ENCODE peak calls at places on chromosomes 1 and 21, in nine cellular contexts. One of them, this sample, is unnamed. For H3K36me3 and H3K4me1, the result is how much of the 10 kb centered on the place peaks cover.

GRCh38 chr21:28769683-28770082 is 223.0 kb downstream of the LTN1 start:
- DNase-seq in CD8-positive, alpha-beta memory T cell: no peak
- DNase-seq in neural progenitor cell: no peak
- DNase-seq in psoas muscle: no peak
- DNase-seq in K562: no peak
- DNase-seq in hepatocyte: no peak
- DNase-seq in astrocyte: no peak
- DNase-seq in adrenal gland: no peak
- DNase-seq in ovary: no peak
- DNase-seq in this sample: no peak

GRCh38 chr21:41709965-41710822 is 56.7 kb downstream of the RIPK4 start:
- DNase-seq in CD8-positive, alpha-beta memory T cell: no peak
- DNase-seq in neural progenitor cell: no peak
- DNase-seq in psoas muscle: peak
- DNase-seq in K562: no peak
- DNase-seq in hepatocyte: no peak
- DNase-seq in astrocyte: no peak
- DNase-seq in adrenal gland: no peak
- DNase-seq in ovary: no peak
- DNase-seq in this sample: no peak

GRCh38 chr1:107964397-107965111 is 426 bp downstream of the VAV3 start:
- DNase-seq in CD8-positive, alpha-beta memory T cell: peak
- DNase-seq in neural progenitor cell: peak
- DNase-seq in psoas muscle: peak
- DNase-seq in K562: no peak
- DNase-seq in hepatocyte: peak
- DNase-seq in astrocyte: peak
- DNase-seq in adrenal gland: no peak
- DNase-seq in ovary: no peak
- DNase-seq in this sample: no peak

GRCh38 chr1:195096051-195096521 is 1512.2 kb downstream of the KCNT2 start:
- DNase-seq in CD8-positive, alpha-beta memory T cell: no peak
- DNase-seq in neural progenitor cell: peak
- DNase-seq in psoas muscle: no peak
- DNase-seq in K562: no peak
- DNase-seq in hepatocyte: no peak
- DNase-seq in astrocyte: no peak
- DNase-seq in adrenal gland: no peak
- DNase-seq in ovary: no peak
- DNase-seq in this sample: no peak

GRCh38 chr1:241203817-241204216 is 153.2 kb downstream of the RGS7 start:
- DNase-seq in CD8-positive, alpha-beta memory T cell: no peak
- DNase-seq in neural progenitor cell: no peak
- DNase-seq in psoas muscle: no peak
- DNase-seq in K562: no peak
- DNase-seq in hepatocyte: no peak
- DNase-seq in astrocyte: no peak
- DNase-seq in adrenal gland: no peak
- DNase-seq in ovary: no peak
- DNase-seq in this sample: no peak

GRCh38 chr1:40630488-40631223 is 34.8 kb downstream of the RIMS3 start:
- DNase-seq in CD8-positive, alpha-beta memory T cell: no peak
- DNase-seq in neural progenitor cell: peak
- DNase-seq in psoas muscle: no peak
- DNase-seq in K562: peak
- DNase-seq in hepatocyte: peak
- DNase-seq in astrocyte: no peak
- DNase-seq in adrenal gland: peak
- DNase-seq in ovary: no peak
- DNase-seq in this sample: no peak

GRCh38 chr21:16082038-16082816 is 352.4 kb downstream of the USP25 start:
- DNase-seq in CD8-positive, alpha-beta memory T cell: no peak
- DNase-seq in neural progenitor cell: peak
- DNase-seq in psoas muscle: no peak
- DNase-seq in K562: no peak
- DNase-seq in hepatocyte: peak
- DNase-seq in astrocyte: no peak
- DNase-seq in adrenal gland: no peak
- DNase-seq in ovary: no peak
- DNase-seq in this sample: no peak

GRCh38 chr1:83931658-83932253 is 67.2 kb downstream of the TTLL7 start:
- DNase-seq in CD8-positive, alpha-beta memory T cell: peak
- DNase-seq in neural progenitor cell: peak
- DNase-seq in psoas muscle: no peak
- DNase-seq in K562: peak
- DNase-seq in hepatocyte: peak
- DNase-seq in astrocyte: peak
- DNase-seq in adrenal gland: peak
- DNase-seq in ovary: no peak
- DNase-seq in this sample: no peak

GRCh38 chr1:3609769-3610157 is 1.5 kb downstream of the MEGF6 start:
- DNase-seq in CD8-positive, alpha-beta memory T cell: no peak
- DNase-seq in neural progenitor cell: peak
- DNase-seq in psoas muscle: no peak
- DNase-seq in K562: no peak
- DNase-seq in hepatocyte: no peak
- DNase-seq in astrocyte: no peak
- DNase-seq in adrenal gland: no peak
- DNase-seq in ovary: no peak
- DNase-seq in this sample: no peak

GRCh38 chr1:26353976-26354820 is at the start of gene CRYBG2:
- DNase-seq in CD8-positive, alpha-beta memory T cell: no peak
- DNase-seq in neural progenitor cell: no peak
- DNase-seq in psoas muscle: no peak
- DNase-seq in K562: peak
- DNase-seq in hepatocyte: peak
- DNase-seq in astrocyte: no peak
- DNase-seq in adrenal gland: no peak
- DNase-seq in ovary: no peak
- DNase-seq in this sample: no peak

GRCh38 chr1:151425103-151425502 is 25.7 kb downstream of the PSMB4 start:
- DNase-seq in CD8-positive, alpha-beta memory T cell: no peak
- DNase-seq in neural progenitor cell: no peak
- DNase-seq in psoas muscle: no peak
- DNase-seq in K562: no peak
- DNase-seq in hepatocyte: no peak
- DNase-seq in astrocyte: no peak
- DNase-seq in adrenal gland: no peak
- DNase-seq in ovary: no peak
- DNase-seq in this sample: no peak

GRCh38 chr1:51170342-51170741 is 65.7 kb upstream of the RNF11 start:
- DNase-seq in CD8-positive, alpha-beta memory T cell: no peak
- DNase-seq in neural progenitor cell: no peak
- DNase-seq in psoas muscle: no peak
- DNase-seq in K562: no peak
- DNase-seq in hepatocyte: no peak
- DNase-seq in astrocyte: no peak
- DNase-seq in adrenal gland: no peak
- DNase-seq in ovary: no peak
- DNase-seq in this sample: no peak

GRCh38 chr1:25658791-25659431 is 42.3 kb downstream of the MAN1C1 start:
- DNase-seq in CD8-positive, alpha-beta memory T cell: no peak
- DNase-seq in neural progenitor cell: no peak
- DNase-seq in psoas muscle: peak
- DNase-seq in K562: no peak
- DNase-seq in hepatocyte: no peak
- DNase-seq in astrocyte: no peak
- DNase-seq in adrenal gland: peak
- DNase-seq in ovary: peak
- DNase-seq in this sample: peak

GRCh38 chr1:179175011-179175934 is 54.2 kb downstream of the ABL2 start:
- DNase-seq in CD8-positive, alpha-beta memory T cell: no peak
- DNase-seq in neural progenitor cell: no peak
- DNase-seq in psoas muscle: no peak
- DNase-seq in K562: no peak
- DNase-seq in hepatocyte: no peak
- DNase-seq in astrocyte: peak
- DNase-seq in adrenal gland: no peak
- DNase-seq in ovary: no peak
- DNase-seq in this sample: no peak

GRCh38 chr21:42561742-42562141 is 48.1 kb downstream of the SLC37A1 start:
- DNase-seq in CD8-positive, alpha-beta memory T cell: no peak
- DNase-seq in neural progenitor cell: no peak
- DNase-seq in psoas muscle: no peak
- DNase-seq in K562: peak
- DNase-seq in hepatocyte: peak
- DNase-seq in astrocyte: no peak
- DNase-seq in adrenal gland: no peak
- DNase-seq in ovary: no peak
- DNase-seq in this sample: peak

GRCh38 chr1:67432745-67433144 is 2.5 kb upstream of the SERBP1 start:
- DNase-seq in CD8-positive, alpha-beta memory T cell: no peak
- DNase-seq in neural progenitor cell: no peak
- DNase-seq in psoas muscle: no peak
- DNase-seq in K562: no peak
- DNase-seq in hepatocyte: no peak
- DNase-seq in astrocyte: no peak
- DNase-seq in adrenal gland: no peak
- DNase-seq in ovary: no peak
- DNase-seq in this sample: no peak

GRCh38 chr1:228500143-228500736 is 13.1 kb downstream of the RNF187 start:
- DNase-seq in CD8-positive, alpha-beta memory T cell: no peak
- DNase-seq in neural progenitor cell: no peak
- DNase-seq in psoas muscle: no peak
- DNase-seq in K562: no peak
- DNase-seq in hepatocyte: no peak
- DNase-seq in astrocyte: no peak
- DNase-seq in adrenal gland: peak
- DNase-seq in ovary: no peak
- DNase-seq in this sample: no peak

GRCh38 chr1:61588736-61589381 is 136.1 kb downstream of the TM2D1 start:
- DNase-seq in CD8-positive, alpha-beta memory T cell: peak
- DNase-seq in neural progenitor cell: peak
- DNase-seq in psoas muscle: peak
- DNase-seq in K562: peak
- DNase-seq in hepatocyte: peak
- DNase-seq in astrocyte: peak
- DNase-seq in adrenal gland: peak
- DNase-seq in ovary: peak
- DNase-seq in this sample: no peak

GRCh38 chr1:13775446-13775845 is 75.5 kb downstream of the PRDM2 start:
- DNase-seq in CD8-positive, alpha-beta memory T cell: no peak
- DNase-seq in neural progenitor cell: no peak
- DNase-seq in psoas muscle: no peak
- DNase-seq in K562: no peak
- DNase-seq in hepatocyte: no peak
- DNase-seq in astrocyte: no peak
- DNase-seq in adrenal gland: no peak
- DNase-seq in ovary: no peak
- DNase-seq in this sample: no peak

GRCh38 chr1:13774121-13774520 is 74.1 kb downstream of the PRDM2 start:
- DNase-seq in CD8-positive, alpha-beta memory T cell: no peak
- DNase-seq in neural progenitor cell: no peak
- DNase-seq in psoas muscle: no peak
- DNase-seq in K562: no peak
- DNase-seq in hepatocyte: no peak
- DNase-seq in astrocyte: no peak
- DNase-seq in adrenal gland: no peak
- DNase-seq in ovary: no peak
- DNase-seq in this sample: no peak

GRCh38 chr1:13778431-13778830 is 78.4 kb downstream of the PRDM2 start:
- DNase-seq in CD8-positive, alpha-beta memory T cell: no peak
- DNase-seq in neural progenitor cell: no peak
- DNase-seq in psoas muscle: no peak
- DNase-seq in K562: no peak
- DNase-seq in hepatocyte: no peak
- DNase-seq in astrocyte: no peak
- DNase-seq in adrenal gland: no peak
- DNase-seq in ovary: no peak
- DNase-seq in this sample: no peak

GRCh38 chr1:13772271-13772670 is 72.3 kb downstream of the PRDM2 start:
- DNase-seq in CD8-positive, alpha-beta memory T cell: no peak
- DNase-seq in neural progenitor cell: no peak
- DNase-seq in psoas muscle: no peak
- DNase-seq in K562: no peak
- DNase-seq in hepatocyte: no peak
- DNase-seq in astrocyte: no peak
- DNase-seq in adrenal gland: no peak
- DNase-seq in ovary: no peak
- DNase-seq in this sample: no peak

GRCh38 chr1:13775916-13776315 is 75.9 kb downstream of the PRDM2 start:
- DNase-seq in CD8-positive, alpha-beta memory T cell: no peak
- DNase-seq in neural progenitor cell: no peak
- DNase-seq in psoas muscle: no peak
- DNase-seq in K562: no peak
- DNase-seq in hepatocyte: no peak
- DNase-seq in astrocyte: no peak
- DNase-seq in adrenal gland: no peak
- DNase-seq in ovary: no peak
- DNase-seq in this sample: no peak
- H3K36me3 ChIP-seq in CD8-positive, alpha-beta memory T cell: half or more
- H3K36me3 ChIP-seq in neural progenitor cell: under half
- H3K36me3 ChIP-seq in psoas muscle: half or more
- H3K36me3 ChIP-seq in K562: half or more
- H3K36me3 ChIP-seq in hepatocyte: under half
- H3K36me3 ChIP-seq in astrocyte: under half
- H3K36me3 ChIP-seq in adrenal gland: under half
- H3K36me3 ChIP-seq in ovary: under half
- H3K36me3 ChIP-seq in this sample: under half

GRCh38 chr1:36112823-36113222 is 12.2 kb downstream of the COL8A2 start:
- DNase-seq in CD8-positive, alpha-beta memory T cell: no peak
- DNase-seq in neural progenitor cell: no peak
- DNase-seq in psoas muscle: no peak
- DNase-seq in K562: no peak
- DNase-seq in hepatocyte: no peak
- DNase-seq in astrocyte: no peak
- DNase-seq in adrenal gland: no peak
- DNase-seq in ovary: no peak
- DNase-seq in this sample: no peak
- H3K4me1 ChIP-seq in CD8-positive, alpha-beta memory T cell: under half
- H3K4me1 ChIP-seq in neural progenitor cell: under half
- H3K4me1 ChIP-seq in psoas muscle: under half
- H3K4me1 ChIP-seq in K562: under half
- H3K4me1 ChIP-seq in hepatocyte: under half
- H3K4me1 ChIP-seq in astrocyte: under half
- H3K4me1 ChIP-seq in adrenal gland: under half
- H3K4me1 ChIP-seq in ovary: under half
- H3K4me1 ChIP-seq in this sample: under half

GRCh38 chr1:165904948-165905347 is 77.5 kb downstream of the UCK2 start:
- DNase-seq in CD8-positive, alpha-beta memory T cell: no peak
- DNase-seq in neural progenitor cell: no peak
- DNase-seq in psoas muscle: no peak
- DNase-seq in K562: no peak
- DNase-seq in hepatocyte: no peak
- DNase-seq in astrocyte: no peak
- DNase-seq in adrenal gland: no peak
- DNase-seq in ovary: no peak
- DNase-seq in this sample: no peak
- H3K36me3 ChIP-seq in CD8-positive, alpha-beta memory T cell: under half
- H3K36me3 ChIP-seq in neural progenitor cell: under half
- H3K36me3 ChIP-seq in psoas muscle: half or more
- H3K36me3 ChIP-seq in K562: half or more
- H3K36me3 ChIP-seq in hepatocyte: under half
- H3K36me3 ChIP-seq in astrocyte: under half
- H3K36me3 ChIP-seq in adrenal gland: under half
- H3K36me3 ChIP-seq in ovary: under half
- H3K36me3 ChIP-seq in this sample: under half

DNA sequence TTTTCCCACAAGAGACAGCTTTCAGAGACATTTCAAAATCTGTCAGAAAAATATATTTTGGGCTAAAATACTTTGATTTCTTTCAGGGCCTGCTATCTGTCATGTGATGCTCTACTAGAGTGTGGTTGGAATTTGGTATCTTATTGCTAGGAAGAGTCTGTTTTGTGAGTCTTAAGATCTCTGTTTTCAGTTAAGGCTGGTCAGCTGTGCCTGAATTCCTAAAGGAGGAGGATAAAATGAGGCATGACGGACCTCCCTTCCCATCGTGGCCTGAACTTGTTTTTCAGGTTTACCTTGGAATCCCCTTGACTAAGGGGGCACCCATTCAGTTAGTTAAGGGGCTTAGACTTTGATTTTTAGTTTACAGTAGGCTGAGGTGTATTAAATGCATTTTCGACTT is 18.1 kb downstream of the CAPN2 start:
- DNase-seq in CD8-positive, alpha-beta memory T cell: no peak
- DNase-seq in neural progenitor cell: no peak
- DNase-seq in psoas muscle: no peak
- DNase-seq in K562: no peak
- DNase-seq in hepatocyte: no peak
- DNase-seq in astrocyte: no peak
- DNase-seq in adrenal gland: no peak
- DNase-seq in ovary: no peak
- DNase-seq in this sample: no peak
- H3K4me1 ChIP-seq in CD8-positive, alpha-beta memory T cell: under half
- H3K4me1 ChIP-seq in neural progenitor cell: under half
- H3K4me1 ChIP-seq in psoas muscle: half or more
- H3K4me1 ChIP-seq in K562: under half
- H3K4me1 ChIP-seq in hepatocyte: half or more
- H3K4me1 ChIP-seq in astrocyte: half or more
- H3K4me1 ChIP-seq in adrenal gland: half or more
- H3K4me1 ChIP-seq in ovary: under half
- H3K4me1 ChIP-seq in this sample: half or more